ENCODE peak calls at places on chromosomes 12 and 14, in four cellular contexts. J, R, N and V are unnamed samples.

GRCh38 chr12:113757223-113758002 is 208.7 kb downstream of the RBM19 start:
- DNase-seq in J (peak), R (no peak), N (no peak), V (no peak)

GRCh38 chr14:58796636-58797429 is 159.1 kb downstream of the DACT1 start:
- DNase-seq in J (peak), R (no peak), N (no peak), V (no peak)

GRCh38 chr12:89529738-89530137 is 3.9 kb upstream of the POC1B start:
- DNase-seq in J (peak), R (peak), N (peak), V (no peak)

GRCh38 chr12:111304642-111305071 is 64.2 kb downstream of the PHETA1 start:
- DNase-seq in J (peak), R (no peak), N (peak), V (peak)

GRCh38 chr12:20212658-20213387 is 155.5 kb upstream of the PDE3A start:
- DNase-seq in J (peak), R (peak), N (peak), V (no peak)

GRCh38 chr12:123483602-123484273 is 25.8 kb downstream of the SNRNP35 start:
- DNase-seq in J (no peak), R (no peak), N (no peak), V (peak)

GRCh38 chr14:56195219-56195618 is 77.0 kb downstream of the PELI2 start:
- DNase-seq in J (peak), R (no peak), N (no peak), V (peak)

GRCh38 chr14:94059998-94060397 is 21.0 kb downstream of the DDX24 start:
- DNase-seq in J (no peak), R (no peak), N (no peak), V (no peak)

GRCh38 chr12:132925597-132926416 is 30.3 kb downstream of the ZNF605 start:
- DNase-seq in J (no peak), R (no peak), N (no peak), V (no peak)

GRCh38 chr14:70020350-70021170 is 141.3 kb downstream of the SMOC1 start:
- DNase-seq in J (no peak), R (peak), N (no peak), V (no peak)

GRCh38 chr12:69916541-69917270 is 91.7 kb downstream of the MYRFL start:
- DNase-seq in J (no peak), R (peak), N (no peak), V (no peak)

GRCh38 chr14:105480807-105481801 is 5.6 kb upstream of the CRIP1 start:
- DNase-seq in J (peak), R (peak), N (peak), V (peak)

GRCh38 chr12:108996320-108996719 is 24.5 kb downstream of the SVOP start:
- DNase-seq in J (no peak), R (no peak), N (no peak), V (no peak)
- TF ChIP-seq EZH2 in J (no peak), R (no peak), N (no peak), V (no peak)

GRCh38 chr14:64885555-64885954 is 5.8 kb upstream of the SPTB start:
- DNase-seq in J (no peak), R (no peak), N (no peak), V (no peak)

GRCh38 chr14:64879635-64880381 is at the start of gene SPTB:
- DNase-seq in J (peak), R (peak), N (peak), V (peak)

GRCh38 chr14:64875350-64875749 is 4.4 kb downstream of the SPTB start:
- DNase-seq in J (no peak), R (no peak), N (no peak), V (no peak)

GRCh38 chr14:64878775-64879634 is 702 bp downstream of the SPTB start:
- DNase-seq in J (peak), R (peak), N (no peak), V (no peak)

GRCh38 chr14:64880382-64881121 is 845 bp upstream of the SPTB start:
- DNase-seq in J (peak), R (peak), N (peak), V (peak)
- TF ChIP-seq EZH2 in J (peak), R (peak), N (no peak), V (peak)

GRCh38 chr14:37590810-37591139 is 4.3 kb downstream of the FOXA1 start:
- DNase-seq in J (no peak), R (no peak), N (no peak), V (no peak)

GRCh38 chr14:37591941-37592287 is 3.1 kb downstream of the FOXA1 start:
- DNase-seq in J (peak), R (no peak), N (no peak), V (no peak)

GRCh38 chr14:37590096-37590809 is 4.8 kb downstream of the FOXA1 start:
- DNase-seq in J (no peak), R (no peak), N (no peak), V (no peak)

GRCh38 chr14:37592288-37593274 is 2.5 kb downstream of the FOXA1 start:
- DNase-seq in J (peak), R (no peak), N (no peak), V (no peak)

GRCh38 chr14:37591311-37591940 is 3.6 kb downstream of the FOXA1 start:
- DNase-seq in J (peak), R (no peak), N (no peak), V (no peak)
- TF ChIP-seq EZH2 in J (no peak), R (no peak), N (no peak), V (no peak)

DNA sequence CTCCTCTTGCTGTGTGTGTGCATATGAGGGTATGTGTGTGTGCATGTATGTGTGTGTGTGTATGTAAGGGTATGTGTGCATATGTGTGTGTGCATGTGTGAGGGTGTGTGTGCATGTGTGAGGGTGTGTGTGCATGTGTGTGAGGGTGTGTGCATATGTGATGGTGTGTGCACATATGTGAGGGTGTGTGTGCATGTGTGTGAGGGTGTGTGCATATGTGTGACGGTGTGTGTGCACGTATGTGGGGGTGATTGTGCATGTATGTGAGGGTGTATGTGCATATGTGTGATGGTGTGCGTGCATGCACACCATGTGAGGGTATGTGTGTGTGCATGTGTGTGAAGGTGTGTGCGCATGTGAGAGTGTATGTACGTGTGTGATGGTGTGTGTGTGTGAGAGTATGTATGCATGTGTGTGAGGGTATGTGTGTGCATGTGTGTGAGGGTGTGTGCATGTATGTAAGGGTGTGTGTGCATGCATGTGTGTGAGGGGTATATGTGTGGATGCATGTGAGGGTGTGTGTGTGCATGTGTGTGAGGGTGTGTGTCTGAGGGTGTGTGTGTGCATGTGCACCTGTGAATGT is 15.4 kb downstream of the DAO start:
- DNase-seq in J (no peak), R (no peak), N (no peak), V (no peak)
- TF ChIP-seq EZH2 in J (no peak), R (no peak), N (no peak), V (no peak)